ENCODE peak calls at places on chromosomes 7 and 10, in five cellular contexts. One of them, this sample, is unnamed.

GRCh38 chr7:96253441-96253840 is 68.5 kb downstream of the SLC25A13 start:
- DNase-seq in fibroblast of lung: no peak
- DNase-seq in HCT116: no peak
- DNase-seq in PC-3: no peak
- DNase-seq in prostate gland: no peak
- DNase-seq in this sample: no peak

GRCh38 chr10:111545806-111546205 is 469.0 kb downstream of the ADRA2A start:
- DNase-seq in fibroblast of lung: no peak
- DNase-seq in HCT116: no peak
- DNase-seq in PC-3: no peak
- DNase-seq in prostate gland: no peak
- DNase-seq in this sample: no peak

GRCh38 chr7:151725844-151726770 is 150.8 kb downstream of the PRKAG2 start:
- DNase-seq in fibroblast of lung: no peak
- DNase-seq in HCT116: no peak
- DNase-seq in PC-3: no peak
- DNase-seq in prostate gland: no peak
- DNase-seq in this sample: no peak

GRCh38 chr7:44767912-44768662 is 19.4 kb downstream of the ZMIZ2 start:
- DNase-seq in fibroblast of lung: peak; percentile 90
- DNase-seq in HCT116: no peak
- DNase-seq in PC-3: no peak
- DNase-seq in prostate gland: peak; percentile 63
- DNase-seq in this sample: peak; percentile 86

GRCh38 chr10:5888843-5889623 is 660 bp downstream of the ANKRD16 start:
- DNase-seq in fibroblast of lung: peak; percentile 11
- DNase-seq in HCT116: no peak
- DNase-seq in PC-3: peak; percentile 3
- DNase-seq in prostate gland: no peak
- DNase-seq in this sample: peak; percentile 44

GRCh38 chr10:117471344-117471874 is 71.1 kb upstream of the EMX2 start:
- DNase-seq in fibroblast of lung: no peak
- DNase-seq in HCT116: no peak
- DNase-seq in PC-3: no peak
- DNase-seq in prostate gland: no peak
- DNase-seq in this sample: no peak

GRCh38 chr7:120806669-120807068 is 51.3 kb downstream of the TSPAN12 start:
- DNase-seq in fibroblast of lung: peak; percentile 18
- DNase-seq in HCT116: no peak
- DNase-seq in PC-3: peak; percentile 34
- DNase-seq in prostate gland: no peak
- DNase-seq in this sample: no peak

GRCh38 chr7:55343002-55343781 is 21.9 kb upstream of the LANCL2 start:
- DNase-seq in fibroblast of lung: no peak
- DNase-seq in HCT116: no peak
- DNase-seq in PC-3: no peak
- DNase-seq in prostate gland: no peak
- DNase-seq in this sample: no peak

GRCh38 chr7:127751723-127752448 is 99.9 kb downstream of the SND1 start:
- DNase-seq in fibroblast of lung: peak; percentile 75
- DNase-seq in HCT116: no peak
- DNase-seq in PC-3: no peak
- DNase-seq in prostate gland: no peak
- DNase-seq in this sample: no peak

GRCh38 chr7:157516311-157516710 is 179.5 kb downstream of the DNAJB6 start:
- DNase-seq in fibroblast of lung: no peak
- DNase-seq in HCT116: no peak
- DNase-seq in PC-3: no peak
- DNase-seq in prostate gland: no peak
- DNase-seq in this sample: no peak

GRCh38 chr7:90473819-90474218 is 4.4 kb downstream of the PTTG1IP2 start:
- DNase-seq in fibroblast of lung: no peak
- DNase-seq in HCT116: no peak
- DNase-seq in PC-3: no peak
- DNase-seq in prostate gland: no peak
- DNase-seq in this sample: no peak

DNA sequence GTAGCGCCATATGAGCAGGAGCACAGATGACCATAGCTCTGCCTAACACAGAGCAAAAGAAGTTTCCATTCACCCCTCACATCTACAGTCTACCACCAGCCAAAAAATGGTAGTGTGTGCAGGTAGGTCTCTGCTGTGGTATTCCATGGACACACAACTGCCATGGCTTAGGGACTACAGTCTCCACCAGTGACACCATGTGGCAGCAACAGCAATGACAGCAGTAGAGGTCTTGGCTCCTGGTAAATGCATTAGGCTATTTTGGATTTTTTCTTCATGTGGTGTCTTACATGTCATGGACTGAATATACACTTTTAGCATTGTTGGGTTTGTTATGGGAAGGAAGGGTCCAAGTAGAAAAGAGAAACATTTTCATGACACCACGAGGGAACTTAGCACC is 70.1 kb upstream of the CABCOCO1 start:
- DNase-seq in fibroblast of lung: peak; percentile 10
- DNase-seq in HCT116: peak; percentile 33
- DNase-seq in PC-3: peak; percentile 91
- DNase-seq in prostate gland: no peak
- DNase-seq in this sample: no peak
- TF ChIP-seq CTCF in fibroblast of lung: peak; percentile 33
- TF ChIP-seq CTCF in HCT116: peak; percentile 76
- TF ChIP-seq CTCF in PC-3: peak; percentile 100
- TF ChIP-seq CTCF in prostate gland: no peak
- TF ChIP-seq CTCF in this sample: no peak

DNA sequence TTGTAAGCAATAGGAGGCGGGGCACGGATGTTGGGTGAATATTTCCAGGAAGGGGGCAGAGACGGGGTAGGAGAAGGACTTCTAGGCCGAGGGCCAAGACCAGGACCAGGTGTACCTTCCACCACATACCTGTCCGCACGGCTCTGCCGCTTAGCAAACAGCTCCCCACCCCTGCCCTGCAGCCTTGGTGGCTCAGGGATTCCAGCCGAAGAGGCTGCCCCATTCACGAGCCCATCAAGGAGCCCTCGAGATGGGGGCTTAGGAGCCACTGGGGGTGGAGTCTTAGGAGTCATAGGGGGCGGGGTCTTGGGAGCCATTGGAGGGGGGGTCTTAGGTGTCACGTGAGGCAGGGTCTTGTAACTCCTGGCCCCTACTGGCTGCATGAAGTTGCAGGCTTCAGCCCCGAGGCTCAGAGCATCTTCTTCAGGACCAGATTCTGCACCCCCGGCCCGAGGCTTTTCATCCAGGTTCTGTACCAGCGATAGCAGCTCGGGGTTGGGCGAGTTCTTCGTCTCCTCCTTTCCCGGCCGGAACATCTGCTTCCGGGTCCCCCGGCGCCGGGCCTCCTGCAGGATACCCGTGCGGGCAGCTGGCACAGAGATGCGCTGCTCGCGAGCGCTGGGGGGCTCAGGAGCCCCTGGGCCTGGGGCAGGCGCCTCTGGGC is 6.1 kb upstream of the MYOZ1 start:
- DNase-seq in fibroblast of lung: peak; percentile 56
- DNase-seq in HCT116: no peak
- DNase-seq in PC-3: no peak
- DNase-seq in prostate gland: peak; percentile 40
- DNase-seq in this sample: peak; percentile 74
- H3K4me3 ChIP-seq in fibroblast of lung: peak overlapping the region; percentile 62
- H3K4me3 ChIP-seq in HCT116: no peak overlapping the region
- H3K4me3 ChIP-seq in PC-3: no peak overlapping the region
- H3K4me3 ChIP-seq in prostate gland: peak overlapping the region; percentile 54
- H3K4me3 ChIP-seq in this sample: peak overlapping the region; percentile 17

GRCh38 chr7:150565239-150565638 is 2.0 kb upstream of the GIMAP4 start:
- DNase-seq in fibroblast of lung: no peak
- DNase-seq in HCT116: no peak
- DNase-seq in PC-3: no peak
- DNase-seq in prostate gland: no peak
- DNase-seq in this sample: no peak

GRCh38 chr7:150566572-150566971 is 618 bp upstream of the GIMAP4 start:
- DNase-seq in fibroblast of lung: no peak
- DNase-seq in HCT116: no peak
- DNase-seq in PC-3: no peak
- DNase-seq in prostate gland: no peak
- DNase-seq in this sample: no peak

GRCh38 chr7:150567846-150568245 is 656 bp downstream of the GIMAP4 start:
- DNase-seq in fibroblast of lung: no peak
- DNase-seq in HCT116: no peak
- DNase-seq in PC-3: no peak
- DNase-seq in prostate gland: no peak
- DNase-seq in this sample: no peak

GRCh38 chr7:150567168-150567567 is at the start of gene GIMAP4:
- DNase-seq in fibroblast of lung: no peak
- DNase-seq in HCT116: no peak
- DNase-seq in PC-3: no peak
- DNase-seq in prostate gland: no peak
- DNase-seq in this sample: no peak

DNA sequence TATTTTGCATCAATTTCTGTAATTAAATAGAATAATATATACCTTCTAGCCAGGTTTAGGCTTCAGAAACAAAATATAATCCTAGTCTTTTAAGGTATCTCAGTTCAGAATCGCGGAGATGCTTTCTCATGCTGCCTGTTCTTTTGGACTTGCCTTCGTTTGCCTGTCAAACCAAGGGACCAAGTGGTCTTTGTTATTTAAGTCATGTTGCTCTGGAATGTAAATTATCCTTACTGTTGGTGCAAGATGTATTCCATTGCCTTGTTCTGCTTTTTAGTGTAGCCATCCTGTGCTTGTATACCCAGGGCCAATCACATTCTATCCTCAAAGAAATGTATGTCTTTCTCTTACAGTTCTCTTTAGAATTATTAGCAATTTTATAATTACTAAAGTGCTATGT is 1.1 kb upstream of the GIMAP4 start:
- DNase-seq in fibroblast of lung: no peak
- DNase-seq in HCT116: no peak
- DNase-seq in PC-3: no peak
- DNase-seq in prostate gland: no peak
- DNase-seq in this sample: no peak
- H3K4me1 ChIP-seq in fibroblast of lung: no peaks in the 10 kb centered on the region
- H3K4me1 ChIP-seq in HCT116: no peaks in the 10 kb centered on the region
- H3K4me1 ChIP-seq in PC-3: no peaks in the 10 kb centered on the region
- H3K4me1 ChIP-seq in prostate gland: no peaks in the 10 kb centered on the region
- H3K4me1 ChIP-seq in this sample: no peaks in the 10 kb centered on the region

GRCh38 chr10:91096263-91096662 is 124.2 kb upstream of the PCGF5 start:
- DNase-seq in fibroblast of lung: no peak
- DNase-seq in HCT116: no peak
- DNase-seq in PC-3: no peak
- DNase-seq in prostate gland: no peak
- DNase-seq in this sample: no peak

GRCh38 chr10:91091780-91092179 is 128.7 kb upstream of the PCGF5 start:
- DNase-seq in fibroblast of lung: no peak
- DNase-seq in HCT116: no peak
- DNase-seq in PC-3: no peak
- DNase-seq in prostate gland: no peak
- DNase-seq in this sample: no peak

GRCh38 chr10:91088300-91089140 is 131.9 kb upstream of the PCGF5 start:
- DNase-seq in fibroblast of lung: peak; percentile 41
- DNase-seq in HCT116: peak; percentile 1
- DNase-seq in PC-3: peak; percentile 29
- DNase-seq in prostate gland: no peak
- DNase-seq in this sample: no peak

GRCh38 chr10:91090761-91091529 is 129.5 kb upstream of the PCGF5 start:
- DNase-seq in fibroblast of lung: peak; percentile 4
- DNase-seq in HCT116: no peak
- DNase-seq in PC-3: no peak
- DNase-seq in prostate gland: no peak
- DNase-seq in this sample: no peak
- TF ChIP-seq CTCF in fibroblast of lung: peak; percentile 30
- TF ChIP-seq CTCF in HCT116: no peak
- TF ChIP-seq CTCF in PC-3: peak; percentile 13
- TF ChIP-seq CTCF in prostate gland: no peak
- TF ChIP-seq CTCF in this sample: no peak

DNA sequence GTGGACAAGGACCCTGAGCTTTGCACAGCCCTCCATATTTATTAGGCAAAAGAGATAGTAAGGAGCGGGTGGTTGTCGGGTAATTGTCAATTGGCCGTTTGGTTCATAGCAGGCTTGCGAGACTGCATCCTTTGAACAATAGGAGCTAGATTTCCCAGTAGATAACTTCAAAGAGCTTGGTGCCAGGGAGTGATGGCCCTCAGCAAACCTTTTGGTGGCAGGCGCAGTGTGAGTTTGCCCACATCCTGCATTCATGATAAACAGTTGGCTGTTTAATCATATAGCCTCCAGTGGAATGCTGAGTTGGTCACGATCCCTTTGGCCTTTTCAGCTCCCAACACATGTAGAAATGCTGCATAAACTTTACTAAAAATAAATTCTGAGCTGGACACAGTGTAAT is 156.9 kb downstream of the AKR1D1 start:
- DNase-seq in fibroblast of lung: no peak
- DNase-seq in HCT116: no peak
- DNase-seq in PC-3: no peak
- DNase-seq in prostate gland: no peak
- DNase-seq in this sample: no peak
- H3K4me3 ChIP-seq in fibroblast of lung: no peak overlapping the region
- H3K4me3 ChIP-seq in HCT116: no peak overlapping the region
- H3K4me3 ChIP-seq in PC-3: no peak overlapping the region
- H3K4me3 ChIP-seq in prostate gland: no peak overlapping the region
- H3K4me3 ChIP-seq in this sample: no peak overlapping the region

DNA sequence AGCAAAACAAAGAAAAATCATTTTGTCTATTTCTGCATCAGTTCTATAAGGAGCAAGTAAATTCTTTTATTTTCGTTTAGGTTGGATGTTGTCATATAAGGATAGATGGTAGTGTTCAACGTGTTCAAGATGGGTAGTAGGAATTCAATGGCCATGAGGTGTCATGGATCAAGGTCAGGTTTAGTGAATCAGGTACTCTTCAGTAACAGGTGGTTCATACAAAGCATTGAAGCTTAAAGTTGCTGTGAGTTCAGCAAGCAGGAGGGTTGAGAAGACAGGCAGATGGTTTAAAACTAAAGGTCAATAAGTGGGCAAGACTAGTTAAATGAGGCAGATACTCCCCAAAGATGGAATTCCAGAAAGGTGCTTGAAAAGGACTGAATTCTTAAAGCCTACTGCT is 5.6 kb downstream of the LUC7L2 start:
- DNase-seq in fibroblast of lung: no peak
- DNase-seq in HCT116: no peak
- DNase-seq in PC-3: no peak
- DNase-seq in prostate gland: no peak
- DNase-seq in this sample: no peak
- H3K4me1 ChIP-seq in fibroblast of lung: no peaks in the 10 kb centered on the region
- H3K4me1 ChIP-seq in HCT116: peaks cover 10% of the 10 kb centered on the region
- H3K4me1 ChIP-seq in PC-3: peaks cover 10% of the 10 kb centered on the region
- H3K4me1 ChIP-seq in prostate gland: no peaks in the 10 kb centered on the region
- H3K4me1 ChIP-seq in this sample: peaks cover 13% of the 10 kb centered on the region

DNA sequence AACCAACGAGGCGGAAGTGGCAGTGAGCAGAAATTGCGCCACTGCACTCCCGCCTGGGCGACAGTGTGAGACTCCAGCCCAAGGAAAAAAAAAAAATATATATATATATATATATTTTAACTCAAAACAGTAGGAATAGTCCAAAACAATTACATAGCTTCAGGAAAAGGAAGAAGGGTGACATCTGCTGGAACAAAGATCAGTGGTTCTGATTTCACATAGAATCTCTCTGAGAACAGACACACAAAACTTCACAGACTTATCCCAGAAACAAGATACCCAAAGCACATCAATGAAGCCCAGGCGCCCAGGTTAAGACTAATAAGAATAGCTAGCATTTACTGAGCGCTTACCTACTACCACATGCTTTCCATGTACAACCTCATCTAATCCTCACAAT is 45.0 kb downstream of the DNMBP start:
- DNase-seq in fibroblast of lung: peak; percentile 64
- DNase-seq in HCT116: no peak
- DNase-seq in PC-3: peak; percentile 17
- DNase-seq in prostate gland: no peak
- DNase-seq in this sample: no peak
- TF ChIP-seq CTCF in fibroblast of lung: peak; percentile 34
- TF ChIP-seq CTCF in HCT116: no peak
- TF ChIP-seq CTCF in PC-3: no peak
- TF ChIP-seq CTCF in prostate gland: peak; percentile 14
- TF ChIP-seq CTCF in this sample: no peak